ENCODE peak calls at places on chromosomes 4 and X, in five cellular contexts. R, M, W, C and Y are unnamed samples.

GRCh38 chrX:15525664-15526416 is 25.2 kb downstream of the BMX start:
- DNase-seq in R (no peak), W (no peak), C (no peak), M (no peak), Y (no peak)

GRCh38 chr4:32140636-32141035 is 1420.5 kb downstream of the PCDH7 start:
- DNase-seq in C (no peak), M (peak; percentile 94), W (no peak), R (peak; percentile 78), Y (no peak)

GRCh38 chr4:15929555-15929954 is 9.0 kb downstream of the FGFBP1 start:
- DNase-seq in W (no peak), C (no peak), M (no peak), R (no peak), Y (no peak)

GRCh38 chr4:158161561-158162354 is 11.1 kb downstream of the GASK1B start:
- DNase-seq in R (no peak), W (no peak), C (no peak), M (peak; percentile 84), Y (peak; percentile 74)

GRCh38 chr4:104493071-104493831 is 1.4 kb downstream of the CXXC4 start:
- DNase-seq in C (no peak), M (no peak), W (no peak), R (no peak), Y (no peak)

GRCh38 chrX:3788494-3789233 is 75.2 kb upstream of the PRKX start:
- DNase-seq in C (no peak), W (peak; percentile 60), M (no peak), R (no peak), Y (no peak)

GRCh38 chr4:78987683-78988082 is 48.4 kb upstream of the PAQR3 start:
- DNase-seq in W (no peak), R (no peak), C (no peak), M (no peak), Y (no peak)

GRCh38 chr4:161883157-161883556 is 280.6 kb downstream of the FSTL5 start:
- DNase-seq in W (no peak), M (peak; percentile 6), C (no peak), R (no peak), Y (no peak)

GRCh38 chr4:182453830-182454229 is 210.6 kb downstream of the TENM3 start:
- DNase-seq in M (no peak), R (no peak), C (no peak), W (no peak), Y (no peak)